ENCODE peak calls at places on chromosome 4, in six cellular contexts. G is K562, N is NB4, D is GM12878, O is endothelial cell of umbilical vein, F is HepG2. I is an unnamed sample.
A peak's percentile ranks its signal among the peaks of the same experiment; 100 is the strongest.

GRCh38 chr4:3520796-3521600 is 11.2 kb downstream of the LRPAP1 start:
- DNase-seq in G (no peak), N (no peak), D (no peak), O (no peak), F (no peak), I (no peak)

GRCh38 chr4:69689530-69690111 is 36.6 kb upstream of the UGT2A1 start:
- DNase-seq in G (peak; percentile 11), N (peak; percentile 45), D (no peak), O (peak; percentile 72), F (peak; percentile 66), I (no peak)

GRCh38 chr4:39574946-39575345 is 47.7 kb upstream of the UGDH start:
- DNase-seq in G (no peak), N (no peak), D (no peak), O (no peak), F (no peak), I (no peak)

GRCh38 chr4:151147000-151147399 is 47.6 kb downstream of the RPS3A start:
- DNase-seq in G (no peak), N (peak; percentile 4), D (no peak), O (no peak), F (no peak), I (no peak)

GRCh38 chr4:170697045-170697444 is 607.3 kb upstream of the AADAT start:
- DNase-seq in G (no peak), N (no peak), D (no peak), O (no peak), F (no peak), I (no peak)

GRCh38 chr4:1767770-1768366 is 25.2 kb upstream of the FGFR3 start:
- DNase-seq in G (peak; percentile 90), N (peak; percentile 59), D (no peak), O (peak; percentile 31), F (peak; percentile 76), I (peak; percentile 87)

GRCh38 chr4:165118256-165118909 is 5.7 kb upstream of the TMEM192 start:
- DNase-seq in G (no peak), N (no peak), D (no peak), O (no peak), F (no peak), I (no peak)

GRCh38 chr4:95178938-95179337 is 369.8 kb downstream of the UNC5C start:
- DNase-seq in G (no peak), N (no peak), D (no peak), O (no peak), F (no peak), I (no peak)

GRCh38 chr4:7303561-7303960 is 111.2 kb downstream of the SORCS2 start:
- DNase-seq in G (no peak), N (no peak), D (no peak), O (no peak), F (no peak), I (no peak)
- TF ChIP-seq MYC in G (no peak), N (no peak), D (no peak), O (no peak), F (no peak), I (no peak)

DNA sequence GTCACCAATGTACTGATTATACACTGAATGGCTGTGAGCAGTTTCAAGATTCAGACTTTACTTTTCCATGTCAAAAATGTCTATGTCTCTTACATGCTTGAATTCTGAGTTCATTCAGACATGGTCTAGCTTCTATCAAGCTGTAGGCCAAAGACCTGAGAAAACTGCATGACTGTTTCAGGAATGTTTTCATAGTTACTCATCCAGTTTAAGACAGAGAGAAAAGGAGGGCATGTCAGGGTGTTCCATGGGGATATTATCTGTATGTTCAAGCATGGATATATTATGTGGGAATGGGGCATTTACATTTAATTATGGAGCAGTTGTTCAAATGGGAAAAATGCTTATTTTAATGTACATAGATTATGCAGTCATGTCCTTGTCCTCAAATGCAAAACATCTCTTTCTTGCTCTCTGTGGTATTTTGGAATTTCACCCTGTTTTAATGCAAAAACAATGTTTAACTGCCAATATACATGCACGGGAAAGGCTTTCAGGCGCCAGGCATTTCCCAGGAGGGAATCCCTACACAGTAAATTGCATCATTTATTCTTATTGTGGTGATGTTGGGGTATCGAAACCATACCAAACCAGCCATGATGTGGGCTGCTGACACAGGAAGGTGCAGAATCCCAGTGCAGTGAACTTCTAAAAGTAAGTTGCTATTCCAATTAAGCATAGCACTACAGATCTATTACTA is 429.0 kb upstream of the INTU start:
- DNase-seq in G (no peak), N (no peak), D (no peak), O (no peak), F (no peak), I (no peak)
- TF ChIP-seq MYC in G (no peak), N (no peak), D (no peak), O (no peak), F (no peak), I (no peak)

GRCh38 chr4:168831585-168831918 is 178.5 kb downstream of the CBR4 start:
- DNase-seq in G (no peak), N (no peak), D (no peak), O (no peak), F (no peak), I (no peak)
- TF ChIP-seq MYC in G (no peak), N (no peak), D (no peak), O (no peak), F (no peak), I (no peak)

DNA sequence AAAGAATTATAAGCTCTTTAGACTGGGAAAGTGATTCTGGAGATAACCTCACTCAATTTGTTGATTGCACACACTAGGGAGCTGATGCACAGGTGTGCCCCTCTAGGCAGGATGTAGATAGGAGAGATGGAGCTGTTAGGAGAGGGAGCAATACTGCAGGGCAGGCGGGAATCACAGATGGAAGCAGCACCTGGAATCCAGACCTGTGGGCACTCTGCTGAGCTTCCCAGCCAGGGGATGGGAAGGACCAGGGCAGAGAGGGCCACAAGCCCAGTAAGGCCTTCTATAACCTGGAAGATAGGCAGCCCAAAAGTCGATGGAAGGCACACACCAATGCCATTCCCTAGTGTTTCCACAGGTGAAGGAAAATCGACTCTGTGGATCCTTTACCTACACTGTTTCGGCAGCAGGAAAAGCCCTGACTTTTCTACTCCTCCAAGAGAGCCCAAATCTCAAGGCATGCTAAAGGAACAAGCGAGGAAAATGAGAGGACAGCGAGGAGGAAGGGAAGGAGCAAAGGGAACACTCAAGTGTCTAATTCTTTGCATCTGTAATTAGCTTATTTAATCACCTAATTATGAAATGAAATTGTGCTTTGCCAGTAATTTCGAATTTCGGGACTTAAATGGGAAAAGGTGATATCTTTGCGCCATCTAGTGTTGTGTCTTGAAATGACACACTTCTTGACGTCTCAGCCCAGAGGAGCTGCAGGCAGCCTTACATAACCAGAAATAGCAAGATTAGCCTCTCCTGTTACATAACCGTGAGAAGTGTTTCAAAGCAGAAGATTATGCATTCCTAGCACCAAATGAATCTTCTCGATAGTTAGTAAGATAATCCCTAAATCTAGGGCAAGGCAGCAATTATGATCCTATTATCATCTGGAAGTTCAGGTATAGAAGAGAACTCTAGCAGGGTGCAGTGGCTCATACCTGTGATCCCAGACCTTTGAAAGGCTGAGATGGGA is 31.0 kb upstream of the TLR3 start:
- DNase-seq in G (peak; percentile 68), N (peak; percentile 77), D (peak; percentile 36), O (peak; percentile 85), F (peak; percentile 59), I (peak; percentile 77)
- TF ChIP-seq MYC in G (no peak), N (no peak), D (no peak), O (no peak), F (no peak), I (no peak)

DNA sequence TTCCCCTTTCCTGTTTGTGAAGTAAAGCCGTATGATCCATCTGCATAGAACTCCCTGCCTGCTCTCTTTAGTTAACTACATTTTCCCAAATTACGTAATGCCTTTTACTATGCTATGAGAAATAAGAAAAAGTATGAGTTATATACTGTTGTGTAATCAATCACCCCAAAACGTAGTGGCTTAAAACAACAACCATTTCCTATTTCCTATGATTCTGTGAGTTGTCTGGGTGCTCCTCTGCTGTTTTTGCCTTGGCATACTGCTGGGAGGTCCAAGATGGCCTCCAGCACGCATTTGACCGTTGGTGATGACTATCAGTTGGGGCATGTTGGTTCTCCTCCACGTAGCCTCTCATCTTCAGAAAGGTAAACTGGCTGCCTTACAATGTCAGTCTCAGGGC is 39.8 kb downstream of the BBS12 start:
- DNase-seq in G (no peak), N (no peak), D (no peak), O (no peak), F (no peak), I (no peak)
- TF ChIP-seq MYC in G (no peak), N (no peak), D (no peak), O (no peak), F (no peak), I (no peak)

DNA sequence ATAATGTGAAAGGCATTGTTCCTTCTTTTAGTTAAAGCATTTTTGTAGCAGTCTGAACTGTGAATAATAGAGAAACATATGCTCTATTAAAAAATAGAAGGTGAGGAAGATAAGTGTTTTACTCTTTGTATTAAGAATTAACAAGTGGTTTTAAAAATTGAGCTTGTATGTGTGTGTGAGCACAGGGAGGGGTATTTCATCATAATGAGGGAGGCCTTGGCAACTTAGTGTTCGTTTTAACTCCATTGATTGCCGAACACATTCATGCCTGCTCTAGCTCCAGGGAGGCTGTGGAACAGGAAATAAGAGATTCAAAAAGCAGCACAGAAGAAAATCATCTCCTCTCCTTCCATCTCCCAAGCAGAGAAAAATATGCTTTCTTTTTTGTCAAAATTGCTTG is 14.8 kb downstream of the SHROOM3 start:
- DNase-seq in G (no peak), N (no peak), D (no peak), O (no peak), F (no peak), I (no peak)
- TF ChIP-seq MYC in G (no peak), N (no peak), D (no peak), O (no peak), F (no peak), I (no peak)

GRCh38 chr4:46949822-46950221 is 40.8 kb upstream of the COX7B2 start:
- DNase-seq in G (no peak), N (no peak), D (no peak), O (no peak), F (no peak), I (no peak)

GRCh38 chr4:46945062-46945461 is 36.0 kb upstream of the COX7B2 start:
- DNase-seq in G (no peak), N (no peak), D (no peak), O (no peak), F (no peak), I (no peak)

GRCh38 chr4:46950826-46951225 is 41.8 kb upstream of the COX7B2 start:
- DNase-seq in G (no peak), N (no peak), D (no peak), O (no peak), F (no peak), I (no peak)

GRCh38 chr4:46946914-46947313 is 37.9 kb upstream of the COX7B2 start:
- DNase-seq in G (no peak), N (no peak), D (no peak), O (peak; percentile 1), F (no peak), I (no peak)
- TF ChIP-seq MYC in G (no peak), N (no peak), D (no peak), O (no peak), F (no peak), I (no peak)

DNA sequence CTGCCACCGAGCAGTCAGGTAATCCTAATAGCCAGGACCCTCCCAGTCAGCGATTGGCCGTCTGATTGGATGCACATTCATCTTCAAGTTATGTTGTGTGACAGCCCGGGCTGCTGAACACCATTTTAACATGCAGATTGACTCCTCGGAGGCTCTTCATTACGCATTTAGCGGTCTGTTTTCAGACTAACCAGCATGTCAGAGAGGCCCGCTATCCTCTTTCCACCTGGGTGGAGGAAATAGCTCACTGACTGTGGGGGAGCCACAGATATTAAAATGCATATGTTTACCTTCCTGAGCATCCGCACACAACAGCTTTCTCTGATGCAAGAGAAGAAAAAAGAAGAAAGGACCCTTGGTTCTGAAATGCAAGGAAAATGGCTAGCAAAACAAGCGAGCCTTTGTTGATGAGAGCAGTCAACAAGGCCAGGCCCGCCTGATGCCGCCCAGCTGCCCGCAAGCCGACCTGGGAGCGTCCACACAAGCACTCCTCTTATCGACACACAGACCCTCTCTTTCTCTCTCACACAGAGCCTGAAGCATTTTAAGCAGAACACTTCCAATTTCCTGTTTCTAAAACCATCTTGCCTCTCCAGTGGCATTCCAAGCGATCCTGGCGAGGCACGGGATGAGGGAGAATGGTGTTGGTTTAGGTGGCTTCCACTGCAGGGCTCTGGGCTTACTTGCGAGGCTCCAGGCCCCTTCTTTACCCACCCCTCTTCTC is 118.3 kb downstream of the MGST2 start:
- DNase-seq in G (no peak), N (no peak), D (no peak), O (no peak), F (peak; percentile 53), I (no peak)
- TF ChIP-seq MYC in G (no peak), N (no peak), D (no peak), O (no peak), F (no peak), I (no peak)